ENCODE peak calls at places on chromosomes 3 and 15, in ten cellular contexts. C, W, K, Y, I, M, Z, B, V and J are unnamed samples.

GRCh38 chr3:117865338-117865737 is 1155.8 kb downstream of the TUSC7 start:
- DNase-seq in C (no peak), W (no peak), K (no peak), Y (no peak), I (no peak), M (no peak), Z (no peak), B (no peak), V (no peak), J (no peak)

GRCh38 chr3:37974121-37974927 is 16.3 kb upstream of the VILL start:
- DNase-seq in C (peak), W (no peak), K (peak), Y (peak), I (peak), M (peak), Z (no peak), B (peak), V (peak), J (no peak)

GRCh38 chr3:181859518-181859917 is 147.8 kb downstream of the SOX2 start:
- DNase-seq in C (no peak), W (no peak), K (no peak), Y (no peak), I (peak), M (no peak), Z (no peak), B (no peak), V (no peak), J (no peak)

GRCh38 chr3:161171639-161172552 is 49.2 kb upstream of the NMD3 start:
- DNase-seq in C (no peak), W (no peak), K (no peak), Y (no peak), I (peak), M (peak), Z (no peak), B (no peak), V (no peak), J (no peak)

GRCh38 chr3:37946531-37946889 is 44.1 kb upstream of the VILL start:
- DNase-seq in C (no peak), W (no peak), K (no peak), Y (no peak), I (no peak), M (no peak), Z (no peak), B (no peak), V (no peak), J (no peak)

GRCh38 chr3:70951937-70952492 is 631.5 kb downstream of the FOXP1 start:
- DNase-seq in C (no peak), W (no peak), K (no peak), Y (no peak), I (no peak), M (no peak), Z (no peak), B (no peak), V (no peak), J (no peak)

GRCh38 chr15:100762289-100762688 is 117.3 kb upstream of the ALDH1A3 start:
- DNase-seq in C (no peak), W (no peak), K (no peak), Y (no peak), I (no peak), M (no peak), Z (no peak), B (no peak), V (no peak), J (no peak)

GRCh38 chr3:128438488-128439072 is 28.1 kb downstream of the DNAJB8 start:
- DNase-seq in C (no peak), W (no peak), K (no peak), Y (no peak), I (peak), M (no peak), Z (no peak), B (no peak), V (peak), J (no peak)

GRCh38 chr15:45186771-45187577 is 792 bp downstream of the SHF start:
- DNase-seq in C (no peak), W (no peak), K (peak), Y (no peak), I (peak), M (no peak), Z (no peak), B (no peak), V (no peak), J (no peak)

GRCh38 chr3:56404884-56405283 is 63.4 kb downstream of the ERC2 start:
- DNase-seq in C (no peak), W (no peak), K (peak), Y (no peak), I (no peak), M (no peak), Z (no peak), B (no peak), V (no peak), J (no peak)

GRCh38 chr3:62119139-62119538 is 254.2 kb downstream of the FEZF2 start:
- DNase-seq in C (no peak), W (no peak), K (no peak), Y (no peak), I (peak), M (peak), Z (no peak), B (no peak), V (no peak), J (no peak)

GRCh38 chr3:29346828-29347227 is 66.0 kb downstream of the RBMS3 start:
- DNase-seq in C (no peak), W (no peak), K (no peak), Y (no peak), I (peak), M (peak), Z (no peak), B (no peak), V (no peak), J (no peak)

GRCh38 chr3:102182162-102182561 is 252.7 kb upstream of the ZPLD1 start:
- DNase-seq in C (no peak), W (no peak), K (no peak), Y (peak), I (no peak), M (no peak), Z (no peak), B (no peak), V (no peak), J (peak)

GRCh38 chr3:13853978-13854296 is 25.9 kb downstream of the WNT7A start:
- DNase-seq in C (no peak), W (no peak), K (no peak), Y (no peak), I (no peak), M (no peak), Z (no peak), B (no peak), V (no peak), J (peak)

GRCh38 chr15:84909029-84909428 is 24.6 kb downstream of the SLC28A1 start:
- DNase-seq in C (no peak), W (no peak), K (no peak), Y (no peak), I (peak), M (no peak), Z (no peak), B (no peak), V (no peak), J (no peak)

GRCh38 chr3:186566772-186567071 is 417 bp downstream of the TBCCD1 start:
- DNase-seq in C (no peak), W (no peak), K (no peak), Y (no peak), I (no peak), M (no peak), Z (no peak), B (no peak), V (no peak), J (no peak)

GRCh38 chr15:51121631-51122225 is 27.0 kb upstream of the TNFAIP8L3 start:
- DNase-seq in C (no peak), W (no peak), K (no peak), Y (no peak), I (no peak), M (peak), Z (no peak), B (no peak), V (no peak), J (no peak)

GRCh38 chr3:71066849-71067261 is 516.7 kb downstream of the FOXP1 start:
- DNase-seq in C (no peak), W (no peak), K (no peak), Y (no peak), I (no peak), M (peak), Z (no peak), B (no peak), V (peak), J (no peak)

GRCh38 chr15:45618813-45619212 is 16.0 kb upstream of the SQOR start:
- DNase-seq in C (no peak), W (no peak), K (no peak), Y (no peak), I (no peak), M (no peak), Z (no peak), B (no peak), V (peak), J (no peak)

GRCh38 chr3:172201990-172202318 is 162.6 kb downstream of the FNDC3B start:
- DNase-seq in C (no peak), W (no peak), K (no peak), Y (no peak), I (no peak), M (peak), Z (no peak), B (no peak), V (no peak), J (no peak)

GRCh38 chr3:110518031-110518430 is 553.6 kb upstream of the NECTIN3 start:
- DNase-seq in C (no peak), W (no peak), K (no peak), Y (no peak), I (no peak), M (no peak), Z (no peak), B (no peak), V (no peak), J (no peak)

GRCh38 chr3:177185035-177185574 is 12.2 kb downstream of the TBL1XR1 start:
- DNase-seq in C (no peak), W (no peak), K (no peak), Y (no peak), I (no peak), M (no peak), Z (no peak), B (no peak), V (no peak), J (no peak)

GRCh38 chr3:29697989-29698388 is 417.1 kb downstream of the RBMS3 start:
- DNase-seq in C (no peak), W (no peak), K (no peak), Y (no peak), I (no peak), M (peak), Z (no peak), B (no peak), V (no peak), J (no peak)

GRCh38 chr15:57259511-57260143 is 116.7 kb upstream of the CGNL1 start:
- DNase-seq in C (no peak), W (no peak), K (no peak), Y (no peak), I (peak), M (no peak), Z (no peak), B (no peak), V (no peak), J (no peak)

GRCh38 chr15:100531823-100532222 is 3.1 kb upstream of the CERS3 start:
- DNase-seq in C (no peak), W (no peak), K (no peak), Y (no peak), I (no peak), M (no peak), Z (no peak), B (no peak), V (no peak), J (no peak)

GRCh38 chr15:31993062-31993461 is 37.3 kb upstream of the CHRNA7 start:
- DNase-seq in C (no peak), W (no peak), K (no peak), Y (no peak), I (no peak), M (no peak), Z (no peak), B (no peak), V (no peak), J (no peak)

GRCh38 chr3:56693750-56694149 is 10.7 kb upstream of the TASOR start:
- DNase-seq in C (peak), W (no peak), K (no peak), Y (no peak), I (no peak), M (no peak), Z (no peak), B (no peak), V (peak), J (no peak)

GRCh38 chr3:152302521-152303021 is 33.8 kb downstream of the MBNL1 start:
- DNase-seq in C (peak), W (no peak), K (peak), Y (no peak), I (no peak), M (peak), Z (peak), B (no peak), V (peak), J (no peak)

GRCh38 chr3:128999104-128999503 is 2.0 kb upstream of the EFCC1 start:
- DNase-seq in C (no peak), W (no peak), K (no peak), Y (no peak), I (no peak), M (no peak), Z (no peak), B (no peak), V (peak), J (no peak)

GRCh38 chr3:44476181-44476599 is 1.3 kb downstream of the ZNF445 start:
- DNase-seq in C (no peak), W (no peak), K (no peak), Y (no peak), I (no peak), M (peak), Z (no peak), B (no peak), V (peak), J (no peak)

GRCh38 chr3:185716436-185717090 is 108.3 kb downstream of the IGF2BP2 start:
- DNase-seq in C (no peak), W (no peak), K (no peak), Y (no peak), I (peak), M (no peak), Z (no peak), B (no peak), V (no peak), J (no peak)

GRCh38 chr15:64349375-64349774 is 6.6 kb downstream of the CSNK1G1 start:
- DNase-seq in C (no peak), W (no peak), K (no peak), Y (no peak), I (no peak), M (no peak), Z (no peak), B (no peak), V (no peak), J (no peak)

GRCh38 chr3:134427400-134428111 is 53.3 kb upstream of the AMOTL2 start:
- DNase-seq in C (no peak), W (no peak), K (no peak), Y (no peak), I (no peak), M (peak), Z (peak), B (peak), V (peak), J (peak)
- TF ChIP-seq CTCF in C (no peak), W (no peak), K (no peak), Y (no peak), I (no peak), M (peak), Z (no peak), B (no peak), V (no peak), J (no peak)

GRCh38 chr15:60390231-60390630 is 7.6 kb downstream of the ANXA2 start:
- DNase-seq in C (no peak), W (no peak), K (no peak), Y (no peak), I (no peak), M (no peak), Z (no peak), B (no peak), V (no peak), J (no peak)

GRCh38 chr15:60391722-60392340 is 6.0 kb downstream of the ANXA2 start:
- DNase-seq in C (no peak), W (no peak), K (no peak), Y (no peak), I (no peak), M (no peak), Z (no peak), B (no peak), V (no peak), J (no peak)

GRCh38 chr15:60390931-60391501 is 6.8 kb downstream of the ANXA2 start:
- DNase-seq in C (peak), W (peak), K (no peak), Y (peak), I (peak), M (peak), Z (no peak), B (no peak), V (peak), J (no peak)

GRCh38 chr15:60387321-60387720 is 10.5 kb downstream of the ANXA2 start:
- DNase-seq in C (no peak), W (no peak), K (no peak), Y (no peak), I (no peak), M (no peak), Z (no peak), B (no peak), V (no peak), J (no peak)

DNA sequence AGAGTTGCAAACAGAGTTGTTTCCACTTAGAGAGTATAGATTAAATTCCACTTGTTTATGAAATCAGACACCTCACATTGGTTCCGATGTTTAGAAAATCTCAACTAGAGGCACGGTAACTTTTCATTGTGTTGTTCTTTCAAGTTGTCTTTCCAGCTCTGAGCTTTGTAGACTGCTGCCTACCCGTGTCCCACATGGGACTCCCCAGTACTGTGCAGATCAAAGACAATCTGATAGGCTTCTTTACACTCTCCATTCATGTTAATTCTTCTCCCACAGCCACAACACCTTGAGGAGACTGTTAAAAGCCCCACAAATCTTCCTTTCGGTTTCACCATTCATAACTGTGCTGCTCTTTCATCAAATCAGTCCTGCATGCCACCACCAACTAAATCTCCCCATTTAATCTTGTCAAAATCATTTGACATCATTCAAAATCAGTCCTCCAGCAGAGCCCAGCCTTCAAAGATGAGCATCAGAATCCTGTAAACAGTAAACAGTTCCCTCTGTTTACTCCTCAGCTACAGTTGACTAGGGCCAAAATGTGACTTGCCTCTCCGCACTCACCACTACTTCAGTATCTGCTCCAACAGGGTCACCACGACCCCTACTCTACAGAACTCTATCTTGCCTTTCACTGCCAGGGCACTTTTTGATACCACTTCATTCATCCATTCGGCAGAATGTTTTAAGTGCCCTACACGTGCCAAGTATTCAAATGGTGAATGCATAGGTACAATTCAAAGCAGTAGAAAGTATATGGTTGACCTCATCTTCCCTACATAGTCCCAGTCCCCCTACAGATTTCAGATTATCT is 8.3 kb downstream of the ANXA2 start:
- DNase-seq in C (no peak), W (no peak), K (no peak), Y (no peak), I (no peak), M (no peak), Z (no peak), B (no peak), V (no peak), J (no peak)
- H3K4me3 ChIP-seq in C (peak), W (peak), K (no peak), Y (peak), I (no peak), M (peak), Z (no peak), B (peak), V (no peak), J (no peak)

GRCh38 chr3:101091489-101091888 is 98.3 kb upstream of the ABI3BP start:
- DNase-seq in C (no peak), W (no peak), K (no peak), Y (no peak), I (peak), M (peak), Z (no peak), B (no peak), V (no peak), J (no peak)
- TF ChIP-seq CTCF in C (no peak), W (no peak), K (no peak), Y (no peak), I (no peak), M (peak), Z (no peak), B (no peak), V (no peak), J (no peak)

GRCh38 chr15:74174216-74174965 is 881 bp downstream of the ISLR start:
- DNase-seq in C (peak), W (no peak), K (peak), Y (no peak), I (no peak), M (no peak), Z (peak), B (no peak), V (no peak), J (no peak)
- H3K4me3 ChIP-seq in C (no peak), W (peak), K (no peak), Y (peak), I (no peak), M (no peak), Z (peak), B (no peak), V (no peak), J (no peak)

DNA sequence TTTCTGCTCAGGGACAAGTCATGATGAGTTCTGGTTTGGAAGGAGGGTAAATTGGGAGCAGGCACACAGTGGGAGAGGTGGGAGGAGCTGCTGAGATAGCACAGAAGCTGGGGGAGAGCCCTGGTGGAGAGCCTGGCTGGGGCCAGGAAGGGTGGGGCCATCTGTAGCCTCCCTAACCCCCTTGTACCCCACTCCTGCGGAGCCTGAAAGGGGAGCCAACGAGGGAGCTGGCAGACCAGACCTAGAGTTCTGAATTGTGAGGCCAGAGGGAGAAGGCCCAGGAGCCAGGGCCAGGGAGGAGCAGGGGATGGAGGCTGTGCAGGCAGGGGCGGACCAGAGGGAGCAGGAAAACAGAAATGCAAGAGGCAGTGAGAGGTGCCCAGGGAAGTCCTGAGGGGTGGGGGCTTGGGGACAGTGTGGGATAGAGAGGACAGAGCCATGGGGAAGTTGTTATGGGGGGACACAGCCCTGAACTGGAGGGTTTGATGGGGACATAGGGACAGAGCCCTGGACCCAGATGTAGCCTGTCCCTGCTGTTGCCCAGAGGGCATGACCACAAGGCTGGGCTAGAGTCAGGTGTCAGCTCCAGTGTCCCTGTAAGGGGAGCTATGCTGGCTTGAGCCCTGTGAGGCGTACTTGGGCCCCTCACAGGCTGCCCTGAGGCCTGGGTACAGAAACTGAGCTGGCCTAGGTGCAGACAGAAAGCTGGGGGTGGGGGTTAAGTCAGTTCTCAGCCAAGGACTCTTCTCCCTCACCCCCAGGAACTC is 1.2 kb downstream of the TMIE start:
- DNase-seq in C (no peak), W (no peak), K (no peak), Y (no peak), I (no peak), M (no peak), Z (no peak), B (no peak), V (no peak), J (no peak)
- TF ChIP-seq CTCF in C (no peak), W (no peak), K (no peak), Y (no peak), I (no peak), M (no peak), Z (no peak), B (no peak), V (no peak), J (no peak)

GRCh38 chr3:192636517-192637444 is 90.6 kb downstream of the FGF12 start:
- DNase-seq in C (no peak), W (no peak), K (no peak), Y (no peak), I (no peak), M (no peak), Z (no peak), B (no peak), V (no peak), J (no peak)
- H3K4me3 ChIP-seq in C (no peak), W (no peak), K (no peak), Y (no peak), I (no peak), M (no peak), Z (no peak), B (no peak), V (no peak), J (no peak)